ENCODE peak calls at places on chromosomes 11 and 22, in eight cellular contexts. One of them, this sample, is unnamed.

GRCh38 chr11:73280606-73281005 is 8.5 kb downstream of the P2RY6 start:
- DNase-seq in BJ: no peak
- DNase-seq in left colon: no peak
- DNase-seq in left ventricle myocardium superior: no peak
- DNase-seq in foreskin keratinocyte: no peak
- DNase-seq in NCI-H1417: no peak
- DNase-seq in stomach: no peak
- DNase-seq in cardiac septum: peak; percentile 70
- DNase-seq in this sample: no peak

GRCh38 chr11:126515501-126515900 is 160.0 kb downstream of the ST3GAL4 start:
- DNase-seq in foreskin keratinocyte: no peak
- DNase-seq in BJ: no peak
- DNase-seq in left ventricle myocardium superior: no peak
- DNase-seq in cardiac septum: no peak
- DNase-seq in NCI-H1417: no peak
- DNase-seq in stomach: no peak
- DNase-seq in left colon: no peak
- DNase-seq in this sample: no peak

GRCh38 chr11:61429346-61429690 is 457 bp downstream of the CPSF7 start:
- DNase-seq in NCI-H1417: peak; percentile 21
- DNase-seq in left ventricle myocardium superior: peak; percentile 77
- DNase-seq in left colon: no peak
- DNase-seq in foreskin keratinocyte: no peak
- DNase-seq in BJ: no peak
- DNase-seq in stomach: peak; percentile 48
- DNase-seq in cardiac septum: peak; percentile 80
- DNase-seq in this sample: no peak

GRCh38 chr11:82811369-82811768 is 77.7 kb upstream of the FAM181B start:
- DNase-seq in stomach: no peak
- DNase-seq in NCI-H1417: no peak
- DNase-seq in left colon: no peak
- DNase-seq in BJ: no peak
- DNase-seq in foreskin keratinocyte: no peak
- DNase-seq in cardiac septum: no peak
- DNase-seq in left ventricle myocardium superior: no peak
- DNase-seq in this sample: no peak

GRCh38 chr11:113240790-113241189 is 73.6 kb upstream of the TTC12 start:
- DNase-seq in cardiac septum: no peak
- DNase-seq in left colon: no peak
- DNase-seq in foreskin keratinocyte: no peak
- DNase-seq in NCI-H1417: no peak
- DNase-seq in stomach: no peak
- DNase-seq in left ventricle myocardium superior: no peak
- DNase-seq in BJ: no peak
- DNase-seq in this sample: no peak

GRCh38 chr22:24466831-24467249 is 28.3 kb upstream of the UPB1 start:
- DNase-seq in foreskin keratinocyte: no peak
- DNase-seq in NCI-H1417: no peak
- DNase-seq in stomach: no peak
- DNase-seq in cardiac septum: no peak
- DNase-seq in BJ: no peak
- DNase-seq in left colon: no peak
- DNase-seq in left ventricle myocardium superior: no peak
- DNase-seq in this sample: no peak

GRCh38 chr11:14249121-14249963 is 109.6 kb downstream of the RRAS2 start:
- DNase-seq in NCI-H1417: peak; percentile 81
- DNase-seq in left colon: no peak
- DNase-seq in stomach: peak; percentile 64
- DNase-seq in BJ: no peak
- DNase-seq in cardiac septum: no peak
- DNase-seq in left ventricle myocardium superior: peak; percentile 60
- DNase-seq in foreskin keratinocyte: peak; percentile 26
- DNase-seq in this sample: peak; percentile 73

GRCh38 chr11:115144014-115144413 is 360.2 kb downstream of the CADM1 start:
- DNase-seq in stomach: no peak
- DNase-seq in foreskin keratinocyte: no peak
- DNase-seq in left colon: no peak
- DNase-seq in NCI-H1417: no peak
- DNase-seq in BJ: no peak
- DNase-seq in cardiac septum: no peak
- DNase-seq in left ventricle myocardium superior: no peak
- DNase-seq in this sample: no peak

GRCh38 chr11:45025716-45026492 is 75.2 kb upstream of the TP53I11 start:
- DNase-seq in stomach: no peak
- DNase-seq in left ventricle myocardium superior: peak; percentile 79
- DNase-seq in BJ: no peak
- DNase-seq in cardiac septum: no peak
- DNase-seq in NCI-H1417: no peak
- DNase-seq in foreskin keratinocyte: no peak
- DNase-seq in left colon: peak; percentile 44
- DNase-seq in this sample: peak; percentile 60

GRCh38 chr22:27850000-27850465 is 48.5 kb upstream of the MN1 start:
- DNase-seq in stomach: peak; percentile 70
- DNase-seq in NCI-H1417: no peak
- DNase-seq in cardiac septum: no peak
- DNase-seq in foreskin keratinocyte: no peak
- DNase-seq in left ventricle myocardium superior: peak; percentile 58
- DNase-seq in left colon: no peak
- DNase-seq in BJ: no peak
- DNase-seq in this sample: no peak

GRCh38 chr11:119673389-119674336 is 55.3 kb downstream of the NECTIN1 start:
- DNase-seq in left colon: peak; percentile 48
- DNase-seq in cardiac septum: peak; percentile 86
- DNase-seq in foreskin keratinocyte: no peak
- DNase-seq in BJ: no peak
- DNase-seq in left ventricle myocardium superior: no peak
- DNase-seq in NCI-H1417: no peak
- DNase-seq in stomach: peak; percentile 30
- DNase-seq in this sample: no peak

GRCh38 chr11:46381046-46381835 is at the start of gene MDK:
- DNase-seq in NCI-H1417: peak; percentile 40
- DNase-seq in cardiac septum: no peak
- DNase-seq in foreskin keratinocyte: no peak
- DNase-seq in left ventricle myocardium superior: no peak
- DNase-seq in BJ: no peak
- DNase-seq in stomach: peak; percentile 48
- DNase-seq in left colon: no peak
- DNase-seq in this sample: no peak

GRCh38 chr22:37827056-37827455 is 3.9 kb downstream of the GALR3 start:
- DNase-seq in NCI-H1417: no peak
- DNase-seq in stomach: no peak
- DNase-seq in left colon: no peak
- DNase-seq in foreskin keratinocyte: no peak
- DNase-seq in left ventricle myocardium superior: peak; percentile 83
- DNase-seq in cardiac septum: no peak
- DNase-seq in BJ: no peak
- DNase-seq in this sample: no peak

GRCh38 chr22:46052801-46053562 is 76.0 kb upstream of the WNT7B start:
- DNase-seq in NCI-H1417: no peak
- DNase-seq in BJ: no peak
- DNase-seq in left colon: peak; percentile 61
- DNase-seq in cardiac septum: peak; percentile 78
- DNase-seq in stomach: peak; percentile 80
- DNase-seq in foreskin keratinocyte: peak; percentile 50
- DNase-seq in left ventricle myocardium superior: peak; percentile 75
- DNase-seq in this sample: no peak

GRCh38 chr22:47411006-47411405 is 648.6 kb downstream of the TBC1D22A start:
- DNase-seq in foreskin keratinocyte: no peak
- DNase-seq in stomach: no peak
- DNase-seq in left colon: no peak
- DNase-seq in NCI-H1417: no peak
- DNase-seq in left ventricle myocardium superior: no peak
- DNase-seq in BJ: no peak
- DNase-seq in cardiac septum: no peak
- DNase-seq in this sample: no peak

This sample was measured in right atrium auricular region.